ENCODE peak calls at places on chromosomes 11 and 22, in four cellular contexts. Z is fibroblast of villous mesenchyme, J is upper lobe of right lung, A is transverse colon. X is an unnamed sample.

GRCh38 chr11:86620796-86621575 is 51.4 kb downstream of the ME3 start:
- DNase-seq in J (no peak), Z (peak), A (no peak), X (no peak)

GRCh38 chr11:130585545-130585944 is 137.1 kb downstream of the ADAMTS15 start:
- DNase-seq in A (no peak), Z (peak), J (no peak), X (no peak)

GRCh38 chr22:50545522-50546325 is at the start of gene KLHDC7B:
- DNase-seq in A (no peak), Z (peak), J (no peak), X (peak)

GRCh38 chr11:87180743-87181142 is 143.0 kb downstream of the TMEM135 start:
- DNase-seq in A (no peak), J (no peak), Z (peak), X (no peak)

GRCh38 chr11:82848829-82849228 is 51.4 kb downstream of the PRCP start:
- DNase-seq in J (no peak), A (no peak), Z (no peak), X (no peak)

GRCh38 chr11:13429836-13430235 is 33.2 kb downstream of the BTBD10 start:
- DNase-seq in A (no peak), Z (peak), J (no peak), X (no peak)

GRCh38 chr11:102734650-102735049 is 9.9 kb upstream of the MMP8 start:
- DNase-seq in J (no peak), A (no peak), Z (no peak), X (no peak)

GRCh38 chr11:122863704-122864326 is 18.7 kb upstream of the JHY start:
- DNase-seq in A (peak), J (no peak), Z (peak), X (peak)

GRCh38 chr11:3885855-3886254 is 30.4 kb downstream of the STIM1 start:
- DNase-seq in J (no peak), A (no peak), Z (no peak), X (no peak)

DNA sequence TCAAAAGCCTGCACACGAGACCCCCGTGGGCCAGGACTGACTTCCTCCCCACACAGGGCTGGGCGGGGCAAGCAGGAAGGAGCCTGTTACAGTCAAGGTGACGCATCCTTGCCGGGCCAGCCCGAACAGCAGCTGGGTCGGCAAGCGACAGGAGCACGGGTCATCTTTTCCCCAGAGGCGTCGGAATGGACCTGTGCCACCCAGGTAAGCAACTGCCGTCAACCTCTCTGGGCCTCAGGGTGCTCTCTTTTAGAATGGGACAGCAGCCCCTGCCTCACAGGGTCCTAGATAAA is at the start of gene CYTH4:
- DNase-seq in Z (no peak), J (peak), A (peak), X (no peak)
- H3K4me3 ChIP-seq in Z (no peak), J (peak), A (peak), X (no peak)

GRCh38 chr11:68028802-68029475 is 1.5 kb upstream of the NDUFS8 start:
- DNase-seq in J (no peak), A (no peak), Z (no peak), X (no peak)
- H3K4me3 ChIP-seq in J (no peak), A (no peak), Z (no peak), X (no peak)

GRCh38 chr22:17919276-17920144 is 104.9 kb downstream of the MICAL3 start:
- DNase-seq in Z (peak), A (no peak), J (no peak), X (no peak)
- H3K4me3 ChIP-seq in Z (peak), A (no peak), J (no peak), X (no peak)

GRCh38 chr11:63986932-63987513 is 785 bp downstream of the OTUB1 start:
- DNase-seq in A (no peak), J (no peak), Z (no peak), X (no peak)

GRCh38 chr11:63991558-63991957 is 5.3 kb downstream of the OTUB1 start:
- DNase-seq in Z (no peak), J (no peak), A (no peak), X (no peak)

GRCh38 chr11:63986156-63986931 is at the start of gene OTUB1:
- DNase-seq in Z (peak), A (peak), J (peak), X (peak)

GRCh38 chr11:63985812-63986155 is 454 bp upstream of the OTUB1 start:
- DNase-seq in Z (no peak), J (peak), A (peak), X (no peak)
- H3K4me3 ChIP-seq in Z (peak), J (peak), A (peak), X (peak)

DNA sequence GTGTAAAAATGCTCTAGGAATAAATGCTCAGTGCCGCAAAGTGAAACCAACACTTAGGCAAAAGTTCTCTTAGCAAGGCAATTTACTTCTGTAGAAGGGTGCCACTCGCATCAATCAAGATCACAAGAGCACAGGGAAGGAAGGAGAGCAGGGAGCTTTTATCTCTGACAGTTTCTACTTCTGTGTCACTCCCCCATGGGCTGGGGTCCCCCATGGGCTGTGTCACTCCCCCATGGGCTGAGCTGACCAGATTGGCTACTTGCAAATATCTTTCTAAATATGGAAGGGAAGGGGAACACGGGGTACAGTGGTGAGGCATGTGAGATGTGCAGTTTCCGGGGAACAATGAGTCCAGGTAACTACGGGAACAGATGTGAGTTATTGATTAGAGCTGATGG is 397 bp downstream of the OR52N2 start:
- DNase-seq in J (no peak), A (no peak), Z (peak), X (peak)
- H3K4me3 ChIP-seq in J (peak), A (peak), Z (peak), X (peak)

DNA sequence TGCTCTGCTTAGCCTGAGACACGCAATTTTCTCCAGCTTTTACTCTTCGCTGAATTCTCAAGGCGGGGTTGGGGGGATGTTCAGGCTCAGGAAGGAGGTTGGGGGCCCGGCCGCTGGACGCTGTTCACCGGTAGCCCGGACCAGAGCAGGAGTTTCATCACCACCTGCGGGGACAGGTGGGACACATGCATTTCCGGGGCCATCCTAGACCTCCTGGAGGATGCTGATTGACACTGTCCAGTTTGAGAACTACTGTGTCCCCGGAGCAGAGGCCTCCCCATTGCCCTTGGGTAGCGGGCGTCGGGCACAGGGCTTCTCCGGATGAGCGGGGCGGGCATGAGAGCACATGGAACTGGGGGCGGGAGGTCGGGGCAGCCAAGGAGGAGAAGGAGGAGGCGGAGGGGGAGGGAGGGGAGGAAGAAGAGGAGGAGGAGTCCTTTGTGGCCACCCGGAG is 144.0 kb upstream of the GRK3 start:
- DNase-seq in Z (no peak), A (no peak), J (no peak), X (no peak)
- H3K4me3 ChIP-seq in Z (no peak), A (peak), J (peak), X (no peak)

DNA sequence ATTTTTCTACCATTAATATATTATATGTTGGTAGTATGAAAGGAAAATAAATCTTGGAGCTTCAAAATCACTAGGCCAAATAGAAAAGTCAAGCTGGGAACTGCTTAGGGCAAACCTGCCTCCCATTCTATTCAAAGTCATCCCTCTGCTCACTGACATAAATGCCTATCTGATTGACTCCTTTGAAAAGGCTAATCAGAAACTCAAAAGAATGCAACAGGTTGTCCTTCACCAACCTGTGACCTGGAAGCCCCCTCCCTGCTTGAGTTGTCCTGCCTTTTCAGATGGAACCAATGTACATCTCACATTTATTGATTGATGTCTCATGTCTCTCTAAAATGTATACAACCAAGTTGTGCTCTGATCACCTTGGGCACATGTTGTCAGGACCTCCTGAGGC is 3.2 kb upstream of the TRIM34 start:
- DNase-seq in J (no peak), A (no peak), Z (no peak), X (no peak)
- H3K4me3 ChIP-seq in J (no peak), A (no peak), Z (no peak), X (no peak)

GRCh38 chr11:88402784-88403183 is 65.2 kb upstream of the CTSC start:
- DNase-seq in Z (peak), J (no peak), A (no peak), X (no peak)

GRCh38 chr11:88404363-88404762 is 66.8 kb upstream of the CTSC start:
- DNase-seq in A (no peak), Z (peak), J (no peak), X (no peak)

GRCh38 chr11:88402192-88402715 is 64.7 kb upstream of the CTSC start:
- DNase-seq in A (no peak), J (no peak), Z (peak), X (no peak)

GRCh38 chr11:88399171-88399570 is 61.6 kb upstream of the CTSC start:
- DNase-seq in A (no peak), Z (no peak), J (no peak), X (no peak)

GRCh38 chr11:88398372-88399140 is 61.0 kb upstream of the CTSC start:
- DNase-seq in Z (peak), A (no peak), J (no peak), X (no peak)
- H3K4me3 ChIP-seq in Z (no peak), A (no peak), J (no peak), X (no peak)

DNA sequence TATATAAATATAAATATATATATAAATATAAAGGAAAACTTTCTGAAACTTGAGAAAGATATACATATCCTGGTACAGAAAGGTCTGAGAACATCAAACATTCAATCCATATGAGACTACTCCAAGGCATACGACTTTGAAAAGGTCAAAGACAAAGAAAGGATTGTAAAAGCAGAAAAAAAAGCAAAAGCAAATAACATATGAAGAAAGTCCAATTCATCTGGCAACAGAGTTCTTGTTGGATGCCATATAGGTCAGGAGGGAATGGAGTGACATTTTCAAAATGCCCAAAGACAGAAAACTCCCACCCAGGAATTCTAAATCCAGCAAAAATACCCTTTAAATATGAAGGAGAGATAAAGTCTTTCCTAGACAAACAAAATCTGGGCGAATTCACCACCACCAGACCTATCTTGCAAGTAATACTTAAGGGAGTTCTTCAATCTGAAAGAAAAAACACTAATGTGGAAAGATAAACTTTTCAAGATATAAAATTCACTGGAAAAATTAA is 42.3 kb upstream of the MRPL17 start:
- DNase-seq in A (no peak), Z (no peak), J (no peak), X (no peak)
- H3K4me3 ChIP-seq in A (no peak), Z (no peak), J (no peak), X (no peak)

GRCh38 chr11:64688534-64688982 is 34.4 kb downstream of the NRXN2 start:
- DNase-seq in Z (peak), A (peak), J (peak), X (peak)
- H3K4me3 ChIP-seq in Z (peak), A (peak), J (peak), X (no peak)